ENCODE peak calls at places on chromosomes 16 and 17, in six cellular contexts. R is uterus, S is heart right ventricle, P is tibial nerve, B is adrenal gland, O is ascending aorta. V is an unnamed sample. For H3K27me3, the result is how much of the 10 kb centered on the place peaks cover.

GRCh38 chr16:81140930-81141780 is 45.0 kb upstream of the GCSH start:
- DNase-seq in R (no peak), S (no peak), P (no peak), B (no peak), O (no peak), V (no peak)

GRCh38 chr16:88959022-88959421 is 18.0 kb downstream of the CBFA2T3 start:
- DNase-seq in R (no peak), S (peak), P (no peak), B (no peak), O (no peak), V (peak)

GRCh38 chr16:76681296-76681695 is 404.1 kb downstream of the CNTNAP4 start:
- DNase-seq in R (no peak), S (no peak), P (no peak), B (no peak), O (no peak), V (no peak)

GRCh38 chr16:54501797-54502196 is 215.2 kb upstream of the IRX3 start:
- DNase-seq in R (no peak), S (no peak), P (no peak), B (no peak), O (no peak), V (no peak)

GRCh38 chr17:8019665-8020064 is 17.2 kb downstream of the GUCY2D start:
- DNase-seq in R (no peak), S (no peak), P (no peak), B (no peak), O (no peak), V (peak)

GRCh38 chr16:59633996-59634579 is 900.0 kb upstream of the GOT2 start:
- DNase-seq in R (no peak), S (no peak), P (no peak), B (no peak), O (no peak), V (no peak)

GRCh38 chr16:56929639-56930038 is 2.3 kb upstream of the HERPUD1 start:
- DNase-seq in R (no peak), S (no peak), P (no peak), B (no peak), O (no peak), V (no peak)

GRCh38 chr16:54142787-54143186 is 143.8 kb downstream of the IRX3 start:
- DNase-seq in R (no peak), S (no peak), P (no peak), B (no peak), O (no peak), V (no peak)

GRCh38 chr17:36979585-36979941 is 30.8 kb downstream of the AATF start:
- DNase-seq in R (no peak), S (no peak), P (no peak), B (no peak), O (no peak), V (no peak)

GRCh38 chr17:1147664-1148063 is 32.1 kb downstream of the ABR start:
- DNase-seq in R (no peak), S (no peak), P (no peak), B (peak), O (no peak), V (peak)

GRCh38 chr16:69593756-69594155 is 28.0 kb downstream of the NFAT5 start:
- DNase-seq in R (no peak), S (no peak), P (no peak), B (no peak), O (no peak), V (no peak)
- H3K27me3 ChIP-seq in R (under half), S (under half), P (under half), B (under half), O (under half), V (under half)

GRCh38 chr17:49473900-49474751 is 21.0 kb upstream of the NGFR start:
- DNase-seq in R (no peak), S (no peak), P (no peak), B (no peak), O (no peak), V (no peak)

GRCh38 chr17:49472527-49472926 is 22.6 kb upstream of the NGFR start:
- DNase-seq in R (no peak), S (no peak), P (no peak), B (peak), O (no peak), V (no peak)

GRCh38 chr17:49471089-49471683 is 23.9 kb upstream of the NGFR start:
- DNase-seq in R (no peak), S (peak), P (peak), B (no peak), O (no peak), V (no peak)

GRCh38 chr17:49469831-49470568 is 25.1 kb upstream of the NGFR start:
- DNase-seq in R (no peak), S (peak), P (no peak), B (no peak), O (no peak), V (no peak)

GRCh38 chr17:49471769-49472168 is 23.3 kb upstream of the NGFR start:
- DNase-seq in R (no peak), S (no peak), P (no peak), B (no peak), O (no peak), V (no peak)
- H3K27ac ChIP-seq in R (no peak), S (no peak), P (peak), B (peak), O (no peak), V (no peak)

GRCh38 chr16:79533292-79533691 is 67.2 kb downstream of the MAF start:
- DNase-seq in R (no peak), S (no peak), P (no peak), B (no peak), O (no peak), V (no peak)
- H3K27me3 ChIP-seq in R (under half), S (under half), P (under half), B (under half), O (under half), V (under half)

DNA sequence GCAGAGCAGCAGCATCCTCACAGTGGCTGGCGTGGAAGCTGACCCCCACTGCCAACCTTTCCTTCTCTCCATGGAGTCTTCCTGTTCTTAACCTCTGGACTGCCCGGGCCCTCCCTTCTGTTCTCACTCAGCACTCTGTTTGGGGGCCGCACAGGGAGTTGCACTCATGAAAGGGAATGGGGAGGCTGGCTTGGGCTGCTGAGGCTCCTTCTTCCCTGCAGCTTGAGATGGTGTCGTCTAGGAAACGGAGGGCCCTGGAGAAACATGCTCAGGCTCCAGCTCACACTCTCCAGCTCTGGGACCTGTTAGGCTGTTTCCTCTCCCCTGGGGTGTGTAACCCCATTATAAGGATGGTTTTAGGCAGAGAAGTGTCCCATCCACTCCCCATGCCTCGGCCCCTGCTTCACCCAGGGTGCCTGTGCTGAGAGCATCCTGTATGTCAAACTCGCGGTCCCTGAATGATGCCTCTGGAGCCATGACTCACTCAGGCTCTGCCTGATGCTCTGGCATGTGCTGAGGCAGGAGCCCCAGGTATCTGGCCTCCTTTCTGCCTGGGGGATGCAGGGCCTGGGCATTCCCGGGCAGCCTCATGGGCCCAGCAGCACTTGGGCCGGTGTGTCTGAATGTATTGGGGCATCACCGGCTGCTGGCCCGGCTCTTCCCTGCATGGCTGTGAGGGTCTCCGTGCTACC is 18.9 kb downstream of the TMEM94 start:
- DNase-seq in R (no peak), S (no peak), P (no peak), B (no peak), O (no peak), V (peak)
- H3K27ac ChIP-seq in R (peak), S (peak), P (peak), B (peak), O (peak), V (peak)

DNA sequence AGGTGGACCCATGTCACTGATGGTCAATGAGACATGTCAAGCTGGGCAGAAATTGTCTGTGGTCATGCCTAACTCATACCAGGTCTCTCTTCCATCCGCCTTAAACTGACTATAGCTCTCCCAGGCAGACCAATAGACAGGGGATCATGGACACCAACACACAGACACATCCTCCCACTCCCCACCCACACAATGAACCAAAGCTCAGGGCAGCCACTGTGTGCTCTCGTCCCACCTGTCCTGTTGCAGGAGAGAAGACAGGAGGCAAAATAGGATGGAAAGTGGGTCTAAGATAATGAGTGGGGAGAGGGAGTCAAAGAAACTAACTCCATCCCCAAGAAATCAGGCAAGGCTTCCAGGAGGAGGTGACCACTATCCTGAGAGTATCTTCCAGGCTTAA is 3.2 kb downstream of the PYY start:
- DNase-seq in R (no peak), S (no peak), P (no peak), B (no peak), O (no peak), V (no peak)
- H3K27me3 ChIP-seq in R (under half), S (half or more), P (under half), B (under half), O (under half), V (half or more)

GRCh38 chr17:82097187-82097918 is 683 bp downstream of the FASN start:
- DNase-seq in R (peak), S (no peak), P (no peak), B (peak), O (no peak), V (no peak)
- H3K27ac ChIP-seq in R (peak), S (peak), P (peak), B (peak), O (peak), V (peak)

DNA sequence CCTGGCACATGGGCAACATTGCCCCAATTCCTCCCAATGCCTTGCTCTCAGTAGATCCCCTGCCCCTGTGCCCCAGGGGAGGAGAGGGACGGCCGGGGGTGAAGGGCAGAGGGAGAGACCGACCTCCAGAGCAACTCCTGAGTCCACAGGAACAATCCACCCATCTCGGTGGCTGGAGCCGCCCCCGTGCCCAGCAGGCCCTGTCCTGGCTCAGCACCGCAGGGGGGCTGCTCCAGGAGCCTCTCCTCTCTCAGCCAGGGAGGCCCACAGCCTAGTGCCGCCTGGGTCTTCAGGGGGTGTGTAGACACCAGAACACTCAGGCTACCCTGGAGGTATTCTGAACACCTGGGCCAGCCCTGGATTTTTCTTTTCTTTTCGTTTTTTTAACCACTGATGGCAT is 233.7 kb upstream of the SDK2 start:
- DNase-seq in R (no peak), S (no peak), P (no peak), B (no peak), O (no peak), V (no peak)
- H3K27me3 ChIP-seq in R (under half), S (under half), P (under half), B (under half), O (under half), V (under half)

V was measured in left lung.